ENCODE peak calls at places on chromosomes 5 and 9, in seven cellular contexts. N is transverse colon; P is left lung; T is astrocyte; H is CD8-positive, alpha-beta memory T cell; I is lower lobe of right lung; C is HCT116. B is an unnamed sample.

GRCh38 chr9:134571946-134572914 is 69.4 kb upstream of the COL5A1 start:
- DNase-seq in N (no peak), T (no peak), C (no peak), P (peak; percentile 68), I (peak; percentile 28), H (no peak), B (no peak)

GRCh38 chr5:176775409-176775808 is 35.0 kb upstream of the UNC5A start:
- DNase-seq in C (no peak), I (no peak), N (no peak), T (no peak), P (no peak), H (no peak), B (no peak)

GRCh38 chr9:128945798-128946501 is 1.5 kb downstream of the DOLK start:
- DNase-seq in C (no peak), H (no peak), P (no peak), I (no peak), T (no peak), N (no peak), B (no peak)

GRCh38 chr9:130128782-130129424 is 43.3 kb upstream of the NCS1 start:
- DNase-seq in I (peak; percentile 75), N (peak; percentile 39), P (no peak), T (peak; percentile 99), H (peak; percentile 50), C (no peak), B (peak; percentile 37)

GRCh38 chr9:37509536-37509935 is 23.8 kb downstream of the POLR1E start:
- DNase-seq in T (no peak), I (no peak), C (no peak), P (no peak), H (no peak), N (no peak), B (no peak)

GRCh38 chr9:108444400-108445358 is 411.1 kb downstream of the ACTL7B start:
- DNase-seq in I (no peak), H (no peak), C (peak; percentile 90), T (peak; percentile 95), P (no peak), N (no peak), B (no peak)

GRCh38 chr5:128844354-128844923 is 120.8 kb upstream of the SLC27A6 start:
- DNase-seq in T (peak; percentile 8), C (no peak), P (no peak), I (no peak), H (no peak), N (no peak), B (no peak)

GRCh38 chr9:133825555-133826198 is 87.5 kb upstream of the SARDH start:
- DNase-seq in I (no peak), H (no peak), T (peak; percentile 7), P (peak; percentile 50), N (no peak), C (no peak), B (no peak)

GRCh38 chr5:115402822-115403577 is 106.5 kb upstream of the CCDC112 start:
- DNase-seq in P (no peak), T (peak; percentile 82), C (no peak), I (no peak), N (no peak), H (no peak), B (no peak)

GRCh38 chr9:99962685-99963261 is 56.3 kb downstream of the STX17 start:
- DNase-seq in C (no peak), H (no peak), P (no peak), I (no peak), N (no peak), T (peak; percentile 35), B (no peak)

GRCh38 chr5:111859031-111859430 is 102.0 kb upstream of the NREP start:
- DNase-seq in H (no peak), P (no peak), I (no peak), N (no peak), T (peak; percentile 87), C (no peak), B (no peak)

GRCh38 chr9:6549106-6549505 is 96.4 kb downstream of the GLDC start:
- DNase-seq in N (no peak), T (no peak), C (no peak), I (no peak), P (no peak), H (no peak), B (no peak)

GRCh38 chr9:5499889-5500398 is 10.4 kb upstream of the PDCD1LG2 start:
- DNase-seq in I (no peak), P (no peak), N (no peak), T (peak; percentile 49), C (no peak), H (no peak), B (no peak)

GRCh38 chr5:180126716-180127681 is 55.4 kb upstream of the RNF130 start:
- DNase-seq in C (no peak), N (no peak), P (peak; percentile 86), I (no peak), T (no peak), H (no peak), B (peak; percentile 52)

GRCh38 chr9:93541581-93542349 is 34.6 kb upstream of the PHF2 start:
- DNase-seq in T (no peak), C (no peak), N (no peak), H (no peak), I (no peak), P (no peak), B (no peak)

GRCh38 chr5:59042201-59042600 is 459.3 kb downstream of the RAB3C start:
- DNase-seq in P (no peak), T (peak; percentile 89), H (no peak), I (no peak), C (no peak), N (no peak), B (no peak)

GRCh38 chr9:134224130-134224826 is 59.9 kb upstream of the RNU6ATAC start:
- DNase-seq in I (peak; percentile 11), P (peak; percentile 37), N (no peak), T (no peak), H (no peak), C (no peak), B (peak; percentile 35)

GRCh38 chr5:73496984-73497457 is 1.2 kb upstream of the BTF3 start:
- DNase-seq in T (peak; percentile 47), P (no peak), N (no peak), I (no peak), H (no peak), C (peak; percentile 79), B (no peak)

GRCh38 chr5:172834570-172835245 is 657 bp downstream of the ERGIC1 start:
- DNase-seq in P (no peak), H (no peak), I (no peak), C (no peak), N (peak; percentile 39), T (no peak), B (peak; percentile 44)

GRCh38 chr9:8188720-8189407 is 389.3 kb upstream of the DMAC1 start:
- DNase-seq in C (no peak), P (no peak), I (no peak), N (no peak), H (no peak), T (no peak), B (no peak)

GRCh38 chr5:77155179-77155839 is 55.2 kb upstream of the PDE8B start:
- DNase-seq in C (no peak), N (no peak), I (no peak), P (no peak), T (no peak), H (no peak), B (no peak)

GRCh38 chr5:181205735-181206401 is 872 bp upstream of the TRIM7 start:
- DNase-seq in T (peak; percentile 23), H (no peak), N (no peak), I (no peak), C (no peak), P (no peak), B (peak; percentile 53)

GRCh38 chr9:69611221-69611620 is 61.0 kb downstream of the APBA1 start:
- DNase-seq in C (no peak), P (no peak), I (no peak), T (no peak), N (no peak), H (no peak), B (no peak)

GRCh38 chr5:131194725-131195124 is 24.0 kb downstream of the LYRM7 start:
- DNase-seq in N (peak; percentile 14), T (no peak), I (no peak), C (no peak), H (no peak), P (no peak), B (no peak)

GRCh38 chr5:131196331-131196730 is 25.6 kb downstream of the LYRM7 start:
- DNase-seq in H (no peak), T (no peak), N (no peak), P (no peak), C (no peak), I (no peak), B (no peak)

GRCh38 chr5:131195696-131196095 is 25.0 kb downstream of the LYRM7 start:
- DNase-seq in C (no peak), N (no peak), H (no peak), I (no peak), T (no peak), P (no peak), B (no peak)

GRCh38 chr5:131198625-131199024 is 27.9 kb downstream of the LYRM7 start:
- DNase-seq in I (no peak), C (no peak), H (no peak), N (no peak), T (peak; percentile 41), P (no peak), B (no peak)

DNA sequence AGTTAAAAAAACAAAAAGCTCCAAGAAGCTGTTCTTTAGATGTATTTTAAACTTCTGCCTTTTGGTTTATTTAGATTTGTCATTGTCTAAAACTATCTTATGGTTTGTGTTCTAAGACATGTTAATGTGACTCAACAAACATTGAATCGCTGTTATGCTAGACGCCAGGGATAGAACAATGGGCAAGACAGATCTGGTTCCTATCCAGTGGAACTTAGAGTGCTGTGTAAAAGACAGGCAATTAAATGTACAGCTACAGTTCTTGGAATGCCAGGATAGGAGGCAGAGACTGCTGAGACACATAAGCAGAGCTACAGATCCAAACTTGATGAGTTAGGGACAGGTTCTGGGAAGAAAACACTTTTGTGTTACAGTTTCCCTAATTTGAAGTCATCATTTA is 22.4 kb downstream of the LYRM7 start:
- DNase-seq in P (no peak), I (no peak), N (no peak), H (no peak), C (no peak), T (peak; percentile 21), B (no peak)
- H3K4me3 ChIP-seq in P (no peak overlapping the region), I (no peak overlapping the region), N (no peak overlapping the region), H (no peak overlapping the region), C (no peak overlapping the region), T (no peak overlapping the region), B (no peak overlapping the region)

GRCh38 chr9:79574166-79574565 is 2.4 kb downstream of the TLE4 start:
- DNase-seq in P (no peak), H (no peak), C (no peak), T (no peak), I (no peak), N (no peak), B (no peak)
- H3K4me1 ChIP-seq in P (peaks cover 65% of the 10 kb centered on the region), H (peaks cover 47% of the 10 kb centered on the region), C (no peaks in the 10 kb centered on the region), T (peaks cover 12% of the 10 kb centered on the region), I (peaks cover 51% of the 10 kb centered on the region), N (peaks cover 8% of the 10 kb centered on the region), B (no peaks in the 10 kb centered on the region)

DNA sequence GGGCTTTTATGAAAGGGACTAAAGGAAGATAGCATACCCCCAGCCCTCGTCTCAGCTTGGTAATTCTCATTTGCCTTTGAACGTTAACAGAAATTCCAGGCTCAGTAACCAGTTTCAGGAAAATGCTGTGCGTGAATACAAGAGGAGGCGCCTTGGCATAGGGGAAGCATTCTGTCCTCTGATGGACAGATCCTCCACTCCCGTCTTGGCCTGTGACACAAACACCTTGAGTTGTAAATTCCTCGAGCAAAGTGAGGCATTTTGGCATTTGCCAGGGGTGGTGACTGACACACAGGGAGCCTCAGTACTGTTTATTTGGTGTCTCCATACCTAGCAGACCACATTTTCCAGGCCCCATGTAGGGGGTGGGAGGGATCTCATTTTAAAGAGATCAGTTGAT is 44.8 kb downstream of the APTX start:
- DNase-seq in H (no peak), P (no peak), C (no peak), N (no peak), T (no peak), I (no peak), B (no peak)
- H3K4me3 ChIP-seq in H (no peak overlapping the region), P (no peak overlapping the region), C (no peak overlapping the region), N (no peak overlapping the region), T (no peak overlapping the region), I (no peak overlapping the region), B (no peak overlapping the region)

GRCh38 chr9:136709454-136710109 is 2.8 kb upstream of the DIPK1B start:
- DNase-seq in T (no peak), P (peak; percentile 54), H (no peak), N (no peak), I (no peak), C (no peak), B (no peak)
- H3K4me1 ChIP-seq in T (peaks cover 3% of the 10 kb centered on the region), P (peaks cover 33% of the 10 kb centered on the region), H (no peaks in the 10 kb centered on the region), N (peaks cover 9% of the 10 kb centered on the region), I (peaks cover 25% of the 10 kb centered on the region), C (peaks cover 40% of the 10 kb centered on the region), B (peaks cover 6% of the 10 kb centered on the region)